ENCODE peak calls at places on chromosomes 11 and 22, in four cellular contexts. H is kidney, W is nephron progenitor cell, K is heart left ventricle. R is an unnamed sample.

GRCh38 chr11:113896156-113896879 is 8.3 kb upstream of the HTR3B start:
- DNase-seq in H (no peak), W (peak), K (no peak), R (no peak)

GRCh38 chr11:8036986-8037385 is 44.0 kb upstream of the TUB start:
- DNase-seq in H (no peak), W (no peak), K (no peak), R (no peak)

GRCh38 chr11:125110996-125111340 is 458 bp downstream of the TMEM218 start:
- DNase-seq in H (no peak), W (peak), K (no peak), R (no peak)

GRCh38 chr11:62054484-62055121 is 69.2 kb upstream of the INCENP start:
- DNase-seq in H (no peak), W (no peak), K (no peak), R (no peak)

GRCh38 chr22:35783943-35784614 is 66.4 kb downstream of the APOL5 start:
- DNase-seq in H (no peak), W (no peak), K (no peak), R (no peak)

GRCh38 chr11:109521571-109522086 is 99.6 kb downstream of the C11orf87 start:
- DNase-seq in H (no peak), W (no peak), K (no peak), R (no peak)

GRCh38 chr11:95715777-95716241 is 73.8 kb downstream of the FAM76B start:
- DNase-seq in H (no peak), W (no peak), K (no peak), R (no peak)

GRCh38 chr11:101321222-101321621 is 191.6 kb upstream of the PGR start:
- DNase-seq in H (no peak), W (no peak), K (no peak), R (no peak)

GRCh38 chr11:19934828-19935259 is 222.2 kb downstream of the NAV2 start:
- DNase-seq in H (no peak), W (no peak), K (no peak), R (no peak)

GRCh38 chr22:24805790-24806662 is at the start of gene SGSM1:
- DNase-seq in H (peak), W (peak), K (peak), R (peak)

GRCh38 chr11:62792193-62792575 is 378 bp upstream of the TMEM223 start:
- DNase-seq in H (peak), W (peak), K (peak), R (no peak)

GRCh38 chr11:3041699-3042098 is 15.5 kb downstream of the CARS1 start:
- DNase-seq in H (peak), W (no peak), K (no peak), R (no peak)

GRCh38 chr22:25404556-25404922 is 159.9 kb upstream of the GRK3 start:
- DNase-seq in H (peak), W (peak), K (peak), R (no peak)

GRCh38 chr11:106070606-106071005 is 6.5 kb downstream of the KBTBD3 start:
- DNase-seq in H (no peak), W (no peak), K (no peak), R (no peak)

GRCh38 chr11:15780354-15780753 is 576.0 kb downstream of the SOX6 start:
- DNase-seq in H (no peak), W (no peak), K (no peak), R (no peak)

GRCh38 chr11:95917188-95918036 is 6.5 kb downstream of the MTMR2 start:
- DNase-seq in H (no peak), W (no peak), K (no peak), R (no peak)

GRCh38 chr22:35140879-35141745 is 75.2 kb downstream of the ISX start:
- DNase-seq in H (no peak), W (peak), K (no peak), R (no peak)

GRCh38 chr11:27452147-27452546 is 20.4 kb downstream of the LGR4 start:
- DNase-seq in H (no peak), W (no peak), K (no peak), R (no peak)

GRCh38 chr11:22407899-22408298 is 69.7 kb downstream of the SLC17A6 start:
- DNase-seq in H (no peak), W (no peak), K (no peak), R (no peak)

GRCh38 chr11:122317337-122317736 is 201.3 kb upstream of the BLID start:
- DNase-seq in H (no peak), W (no peak), K (no peak), R (no peak)

GRCh38 chr11:71527576-71528210 is 626 bp downstream of the KRTAP5-7 start:
- DNase-seq in H (no peak), W (no peak), K (no peak), R (peak)

GRCh38 chr11:121295246-121296007 is 2.9 kb downstream of the SC5D start:
- DNase-seq in H (no peak), W (no peak), K (no peak), R (no peak)

GRCh38 chr11:12150831-12151382 is 40.5 kb downstream of the MICAL2 start:
- DNase-seq in H (peak), W (no peak), K (no peak), R (no peak)

GRCh38 chr11:70201876-70202861 is 927 bp upstream of the FADD start:
- DNase-seq in H (no peak), W (no peak), K (no peak), R (no peak)

GRCh38 chr11:16195659-16196058 is 160.7 kb downstream of the SOX6 start:
- DNase-seq in H (no peak), W (no peak), K (no peak), R (no peak)

GRCh38 chr11:61021661-61022212 is 50.3 kb downstream of the CD6 start:
- DNase-seq in H (no peak), W (peak), K (no peak), R (no peak)

GRCh38 chr22:41263704-41264103 is 22.3 kb downstream of the RANGAP1 start:
- DNase-seq in H (no peak), W (no peak), K (no peak), R (no peak)

GRCh38 chr22:28967969-28968368 is 84.6 kb downstream of the ZNRF3 start:
- DNase-seq in H (no peak), W (no peak), K (no peak), R (no peak)

GRCh38 chr11:80462211-80462610 is 1021.4 kb upstream of the TENM4 start:
- DNase-seq in H (no peak), W (no peak), K (no peak), R (no peak)

DNA sequence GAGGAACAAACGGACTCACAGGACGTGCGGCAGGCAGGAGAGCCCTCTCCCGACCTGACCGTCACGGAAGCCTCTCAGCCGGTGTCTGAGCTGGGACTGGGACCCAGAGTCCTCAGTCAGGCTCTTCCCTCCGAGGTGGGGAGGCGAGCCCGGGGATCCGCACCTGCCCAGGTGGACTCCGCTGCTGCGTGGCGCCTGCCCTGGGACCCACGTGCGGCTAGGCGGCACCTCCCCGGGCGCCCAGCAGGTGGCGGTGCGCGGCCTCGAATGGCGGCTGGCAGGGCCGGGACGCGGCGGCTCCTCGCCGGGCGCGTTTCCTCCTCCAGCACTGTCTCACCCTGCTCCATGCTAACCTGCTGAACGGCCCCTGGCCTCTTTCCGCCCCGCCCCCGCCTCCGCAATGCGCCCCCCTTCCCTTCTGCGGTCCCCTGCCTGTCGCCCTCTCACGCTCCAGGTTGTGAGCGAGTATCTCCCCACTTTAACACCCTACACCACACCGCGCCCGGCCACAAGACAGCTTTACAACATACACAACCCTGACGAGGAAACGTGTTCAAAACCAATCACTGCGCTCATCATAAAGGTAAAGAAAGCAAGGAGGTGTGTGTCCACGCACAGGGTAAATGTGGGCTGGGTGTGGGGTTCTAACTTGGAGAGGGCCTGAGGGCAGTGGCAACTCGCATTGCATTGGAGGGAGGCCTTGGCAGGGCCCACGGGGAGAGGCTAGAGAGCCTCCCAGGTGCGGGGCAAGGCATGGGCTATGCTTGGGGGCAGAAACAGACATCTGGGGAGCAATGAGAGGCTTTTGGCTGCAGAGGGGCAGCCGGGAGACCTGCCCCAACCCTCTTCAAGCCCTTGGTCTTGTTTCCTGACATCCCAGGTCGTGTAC is 25.9 kb upstream of the ATXN10 start:
- DNase-seq in H (peak), W (peak), K (peak), R (peak)
- TF ChIP-seq CTCF in H (peak), W (peak), K (peak), R (peak)

GRCh38 chr11:134261626-134262488 is 8.5 kb downstream of the ACAD8 start:
- DNase-seq in H (no peak), W (peak), K (no peak), R (no peak)
- TF ChIP-seq CTCF in H (peak), W (peak), K (no peak), R (peak)

DNA sequence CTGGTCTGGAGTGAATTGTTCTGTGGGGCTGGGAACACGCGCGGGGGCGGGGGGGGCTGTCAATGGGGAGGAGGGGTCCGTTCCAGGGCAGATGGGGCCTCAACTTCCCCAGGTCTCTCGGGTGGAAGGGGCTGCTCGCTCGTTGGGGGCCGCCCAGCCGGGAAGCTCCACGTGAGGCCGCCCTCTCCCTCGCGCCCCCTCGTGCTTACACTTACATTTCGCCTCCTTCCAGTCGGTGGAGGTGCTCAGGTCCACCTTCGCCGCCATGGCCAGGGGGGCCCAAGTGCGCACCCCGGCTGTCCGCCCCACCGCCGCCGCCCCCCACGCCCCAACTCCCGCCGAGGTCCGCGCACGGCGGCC is 451 bp downstream of the MACROD1 start:
- DNase-seq in H (no peak), W (peak), K (no peak), R (no peak)
- TF ChIP-seq CTCF in H (no peak), W (no peak), K (no peak), R (peak)

DNA sequence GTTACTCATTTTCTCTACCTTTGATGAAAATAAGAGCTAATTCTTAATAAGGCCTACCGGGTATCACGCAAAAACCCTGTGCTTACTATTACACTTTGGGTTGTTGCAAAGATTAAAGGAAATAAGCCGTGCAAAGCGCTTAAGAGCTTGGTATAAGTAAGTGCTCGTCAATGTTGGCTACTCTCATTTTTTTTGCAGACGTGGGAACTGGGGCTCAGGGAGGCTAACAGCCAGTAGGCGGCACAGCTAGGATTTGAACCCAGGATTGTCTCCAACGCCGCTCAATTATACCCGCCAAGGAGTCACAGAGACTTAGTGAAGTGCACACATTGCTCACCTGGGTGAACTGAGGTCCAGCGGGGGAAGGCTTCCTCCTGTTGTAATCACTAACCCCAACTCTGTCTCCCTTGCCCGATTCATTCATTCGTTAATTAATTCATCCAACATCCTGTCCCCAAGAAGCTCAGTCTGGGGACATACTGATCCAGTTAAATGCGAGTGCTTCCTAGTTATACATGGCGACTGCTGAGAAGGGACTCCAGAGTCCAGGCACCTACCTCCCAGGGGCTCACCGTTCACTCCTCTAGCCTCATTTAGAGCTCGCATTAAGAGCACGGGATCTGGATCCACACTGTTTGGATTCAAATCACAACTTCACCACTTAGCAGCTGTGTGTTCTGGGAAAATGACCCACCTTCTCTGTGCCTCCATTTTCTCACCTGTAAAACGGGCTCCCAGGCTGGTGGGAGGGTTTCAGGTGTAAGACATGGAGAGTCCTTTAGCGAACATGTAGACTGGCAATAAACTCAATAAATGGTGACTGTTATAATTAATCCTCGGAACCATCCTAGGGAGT is 869 bp upstream of the MTFP1 start:
- DNase-seq in H (peak), W (no peak), K (no peak), R (no peak)
- TF ChIP-seq CTCF in H (no peak), W (no peak), K (no peak), R (no peak)

DNA sequence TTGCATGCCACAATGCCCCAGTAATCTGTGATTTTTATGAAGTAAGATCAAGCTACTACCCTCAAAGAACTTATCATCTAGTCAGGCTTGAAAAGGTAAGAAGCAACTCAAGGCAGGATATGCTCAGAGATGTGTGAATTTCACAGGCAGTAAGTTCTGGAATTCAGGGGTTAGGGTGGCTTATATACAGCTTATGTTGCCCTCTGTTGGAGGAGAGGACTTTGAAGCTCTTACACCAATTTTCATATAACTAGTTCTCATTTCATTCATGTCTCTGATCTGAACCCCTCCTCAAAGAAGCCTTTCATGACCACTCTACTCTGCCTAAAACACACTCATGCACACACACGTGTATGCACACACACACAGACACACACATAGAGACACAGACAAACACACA is 220.5 kb upstream of the ZBED5 start:
- DNase-seq in H (no peak), W (no peak), K (no peak), R (no peak)
- TF ChIP-seq CTCF in H (no peak), W (no peak), K (no peak), R (no peak)

DNA sequence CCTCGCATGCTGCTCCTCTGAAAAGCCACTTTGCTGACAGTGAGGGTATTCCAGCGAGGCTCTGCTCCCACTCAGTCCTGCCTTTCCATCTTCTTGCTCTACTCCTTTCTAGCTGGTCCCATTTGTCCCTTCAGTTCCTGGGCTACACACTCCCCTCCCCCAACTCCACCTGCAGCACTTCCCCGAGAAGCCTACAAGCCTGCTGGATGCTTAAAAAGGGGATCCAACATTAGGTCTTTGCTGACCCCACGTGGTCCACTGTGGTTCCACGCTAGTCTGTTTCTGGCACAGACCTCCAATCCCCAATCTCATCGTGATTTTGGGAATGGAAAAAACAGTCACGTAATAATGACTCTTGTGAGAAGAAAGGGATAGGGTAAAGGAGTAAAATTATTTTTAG is 121.6 kb upstream of the SNX19 start:
- DNase-seq in H (no peak), W (no peak), K (no peak), R (no peak)
- TF ChIP-seq CTCF in H (no peak), W (no peak), K (no peak), R (no peak)

GRCh38 chr11:66958956-66959274 is 732 bp upstream of the PC start:
- DNase-seq in H (no peak), W (no peak), K (no peak), R (no peak)

GRCh38 chr11:66958232-66958955 is at the start of gene PC:
- DNase-seq in H (peak), W (peak), K (peak), R (peak)

GRCh38 chr11:66957971-66958231 is 282 bp downstream of the PC start:
- DNase-seq in H (no peak), W (no peak), K (no peak), R (no peak)

GRCh38 chr11:66953431-66953833 is 4.8 kb downstream of the PC start:
- DNase-seq in H (no peak), W (no peak), K (no peak), R (no peak)

DNA sequence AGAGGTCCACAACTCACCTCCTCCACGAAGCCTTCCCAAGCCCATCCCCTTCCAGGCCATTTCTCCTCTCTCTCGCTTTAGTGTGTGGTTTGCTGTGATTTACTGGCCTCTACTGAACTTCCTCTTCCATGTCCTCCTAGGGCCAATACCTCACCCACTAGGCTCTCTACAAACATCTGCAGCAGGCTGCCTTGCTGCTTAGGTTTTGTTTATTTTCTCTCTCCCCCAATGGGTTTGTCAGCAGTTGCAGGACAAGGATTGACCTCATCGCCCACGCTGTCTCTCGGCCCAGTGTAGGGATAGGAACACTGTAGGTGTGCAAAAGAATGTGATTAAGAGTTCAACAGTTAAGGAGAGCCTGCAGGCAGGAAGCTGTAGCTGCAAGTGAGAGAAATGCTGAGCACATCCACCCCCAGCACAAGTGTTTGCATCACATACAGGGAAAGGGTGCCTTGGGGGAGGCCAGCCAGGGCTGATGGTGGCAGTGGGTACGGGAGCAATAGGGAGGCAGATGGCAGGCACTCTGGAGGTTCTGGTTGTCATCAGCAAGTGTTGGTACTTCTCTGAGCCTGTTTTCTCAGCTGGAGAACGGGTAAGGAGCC is 1.4 kb downstream of the PC start:
- DNase-seq in H (no peak), W (peak), K (no peak), R (no peak)
- TF ChIP-seq CTCF in H (no peak), W (no peak), K (no peak), R (peak)

GRCh38 chr11:36053901-36054300 is 110.0 kb downstream of the LDLRAD3 start:
- DNase-seq in H (no peak), W (no peak), K (no peak), R (no peak)

GRCh38 chr11:36055356-36055755 is 111.5 kb downstream of the LDLRAD3 start:
- DNase-seq in H (no peak), W (no peak), K (no peak), R (no peak)

GRCh38 chr11:36057372-36058045 is 113.6 kb downstream of the LDLRAD3 start:
- DNase-seq in H (no peak), W (no peak), K (no peak), R (no peak)

GRCh38 chr11:36054628-36055027 is 110.8 kb downstream of the LDLRAD3 start:
- DNase-seq in H (no peak), W (no peak), K (no peak), R (no peak)

DNA sequence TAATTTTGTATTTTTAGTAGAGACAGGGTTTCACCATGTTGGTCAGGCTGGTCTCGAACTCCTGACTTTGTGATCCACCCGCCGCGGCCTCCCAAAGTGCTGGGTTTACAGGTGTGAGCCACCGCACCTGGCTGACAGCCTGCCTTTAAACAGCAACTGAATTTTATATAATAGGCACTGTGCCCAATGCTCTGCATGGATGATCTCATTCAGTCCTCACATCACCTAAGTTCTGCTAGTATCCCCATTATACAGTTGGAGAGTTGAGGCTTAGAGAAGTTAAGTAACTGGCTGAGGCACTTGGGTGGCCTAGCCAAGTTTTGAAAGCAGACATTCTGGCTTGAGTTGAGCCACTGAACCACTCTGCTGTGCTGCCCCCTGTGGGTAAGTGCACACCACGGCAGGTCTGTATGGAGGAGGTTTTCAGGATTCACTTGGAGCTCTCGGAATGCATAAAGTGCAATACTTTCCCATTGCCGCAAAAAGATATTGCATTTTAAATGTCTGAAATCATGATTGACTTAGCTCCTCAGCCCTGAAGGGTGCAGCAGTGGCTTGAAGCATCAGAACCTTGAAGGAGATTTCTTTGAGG is 112.4 kb downstream of the LDLRAD3 start:
- DNase-seq in H (no peak), W (peak), K (no peak), R (no peak)
- TF ChIP-seq CTCF in H (peak), W (peak), K (no peak), R (peak)

R was measured in type B pancreatic cell.